ENCODE peak calls at places on chromosomes 11 and 22, in four cellular contexts. U is activated CD4-positive, alpha-beta memory T cell treated with anti-CD3 and anti-CD28 coated beads, Interleukin-2, amount 10 ng/mL, durations not matched to agents 7 days and 5 days; M is stimulated activated CD8-positive, alpha-beta memory T cell treated with anti-CD3 and anti-CD28 coated beads, Interleukin-4, amount 100 ng/mL, for 1 hour; D is left ventricle myocardium superior. N is an unnamed sample.

GRCh38 chr22:41355895-41356294 is 25.8 kb upstream of the TEF start:
- DNase-seq in D (no peak), U (no peak), M (no peak), N (no peak)

GRCh38 chr11:77269484-77270123 is 31.9 kb downstream of the GDPD4 start:
- DNase-seq in M (no peak), U (no peak), D (no peak), N (no peak)

GRCh38 chr22:46539169-46539568 is 1.7 kb upstream of the CELSR1 start:
- DNase-seq in M (no peak), U (no peak), D (no peak), N (no peak)

GRCh38 chr11:47550288-47551052 is 2.5 kb downstream of the CELF1 start:
- DNase-seq in U (no peak), M (no peak), D (no peak), N (no peak)

GRCh38 chr11:126963603-126964353 is 36.8 kb downstream of the KIRREL3 start:
- DNase-seq in D (no peak), U (no peak), M (no peak), N (no peak)

GRCh38 chr22:46747646-46748045 is 9.6 kb upstream of the CERK start:
- DNase-seq in M (no peak), D (peak; percentile 22), U (no peak), N (no peak)

GRCh38 chr22:39290248-39290720 is 29.1 kb downstream of the RPL3 start:
- DNase-seq in D (no peak), M (no peak), U (no peak), N (no peak)

GRCh38 chr11:69396051-69396947 is 85.2 kb upstream of the LINC01488 start:
- DNase-seq in U (no peak), M (no peak), D (peak; percentile 2), N (no peak)

GRCh38 chr11:12900496-12900895 is 108.6 kb upstream of the RASSF10 start:
- DNase-seq in U (no peak), D (no peak), M (no peak), N (no peak)

GRCh38 chr11:76152741-76153608 is 53.3 kb downstream of the WNT11 start:
- DNase-seq in U (no peak), M (no peak), D (no peak), N (no peak)

GRCh38 chr22:21702700-21703683 is 32.6 kb downstream of the YPEL1 start:
- DNase-seq in U (no peak), M (no peak), D (no peak), N (no peak)

GRCh38 chr11:134751825-134752224 is 339.8 kb upstream of the B3GAT1 start:
- DNase-seq in D (no peak), M (no peak), U (no peak), N (no peak)

N was measured in activated CD4-positive, alpha-beta T cell treated with anti-CD3 and anti-CD28 coated beads, Interleukin-2, amount 10 ng/mL, durations not matched to agents 7 days and 5 days.